ENCODE peak calls at places on chromosomes 13 and 19, in four cellular contexts. K, P, D and F are unnamed samples.

GRCh38 chr13:27644302-27644701 is 22.6 kb downstream of the POLR1D start:
- DNase-seq in P (no peak), K (no peak), D (peak), F (no peak)

GRCh38 chr19:30634431-30634830 is 262.2 kb downstream of the ZNF536 start:
- DNase-seq in K (no peak), D (no peak), P (no peak), F (no peak)

GRCh38 chr13:49388256-49388655 is 55.6 kb downstream of the CAB39L start:
- DNase-seq in D (no peak), K (no peak), P (no peak), F (no peak)

GRCh38 chr13:73741111-73741510 is 393.1 kb downstream of the KLF12 start:
- DNase-seq in K (no peak), D (peak), P (no peak), F (no peak)

GRCh38 chr13:41061914-41062837 is 867 bp downstream of the WBP4 start:
- DNase-seq in P (no peak), D (peak), K (no peak), F (no peak)

GRCh38 chr19:4830768-4831265 is 695 bp downstream of the TICAM1 start:
- DNase-seq in P (no peak), D (no peak), K (no peak), F (no peak)

GRCh38 chr13:74132152-74132767 is 1.9 kb downstream of the KLF12 start:
- DNase-seq in D (peak), K (no peak), P (no peak), F (no peak)

GRCh38 chr19:2561895-2562294 is 86.0 kb downstream of the GADD45B start:
- DNase-seq in D (no peak), K (peak), P (peak), F (peak)

GRCh38 chr13:112105884-112106283 is 38.9 kb downstream of the SOX1 start:
- DNase-seq in K (no peak), D (no peak), P (no peak), F (no peak)

GRCh38 chr19:20279516-20279915 is 112.5 kb downstream of the ZNF486 start:
- DNase-seq in P (no peak), D (no peak), K (no peak), F (no peak)

GRCh38 chr19:10861118-10861651 is 10.2 kb upstream of the CARM1 start:
- DNase-seq in K (no peak), D (peak), P (peak), F (peak)

GRCh38 chr13:44281252-44282000 is 92.2 kb upstream of the SERP2 start:
- DNase-seq in P (no peak), K (no peak), D (no peak), F (no peak)

GRCh38 chr13:40648040-40648439 is 18.4 kb downstream of the FOXO1 start:
- DNase-seq in D (no peak), P (no peak), K (no peak), F (no peak)

GRCh38 chr13:52978989-52979388 is 49.6 kb upstream of the OLFM4 start:
- DNase-seq in P (no peak), K (no peak), D (no peak), F (no peak)

GRCh38 chr19:18321729-18322091 is 1.2 kb downstream of the LSM4 start:
- DNase-seq in K (no peak), D (peak), P (no peak), F (no peak)

GRCh38 chr13:44936246-44936645 is 53.0 kb downstream of the NUFIP1 start:
- DNase-seq in D (no peak), P (no peak), K (no peak), F (no peak)

GRCh38 chr19:30870861-30871260 is 478.4 kb downstream of the TSHZ3 start:
- DNase-seq in D (peak), P (no peak), K (no peak), F (no peak)

GRCh38 chr19:10352764-10353671 is 13.6 kb upstream of the ICAM3 start:
- DNase-seq in P (no peak), K (no peak), D (peak), F (no peak)

GRCh38 chr19:413756-414420 is 4.9 kb upstream of the C2CD4C start:
- DNase-seq in D (no peak), K (no peak), P (no peak), F (no peak)

GRCh38 chr19:34345934-34346333 is 19.1 kb upstream of the GPI start:
- DNase-seq in K (peak), P (peak), D (peak), F (peak)

GRCh38 chr19:7921955-7922840 is 2.1 kb downstream of the SNAPC2 start:
- DNase-seq in P (no peak), K (no peak), D (no peak), F (no peak)

GRCh38 chr19:54179921-54180452 is 7.0 kb upstream of the TMC4 start:
- DNase-seq in P (no peak), D (peak), K (no peak), F (no peak)

GRCh38 chr13:34913040-34913439 is 29.0 kb upstream of the NBEA start:
- DNase-seq in D (no peak), P (no peak), K (no peak), F (peak)

GRCh38 chr19:33040994-33041827 is 23.5 kb downstream of the RHPN2 start:
- DNase-seq in K (no peak), D (peak), P (no peak), F (no peak)

GRCh38 chr13:46577656-46578589 is 25.0 kb downstream of the LRCH1 start:
- DNase-seq in D (no peak), P (no peak), K (no peak), F (no peak)

GRCh38 chr13:40130871-40131636 is 475.6 kb downstream of the COG6 start:
- DNase-seq in P (no peak), K (no peak), D (peak), F (no peak)

GRCh38 chr13:99626461-99627082 is 125.3 kb downstream of the TM9SF2 start:
- DNase-seq in D (peak), K (no peak), P (no peak), F (no peak)

GRCh38 chr19:35437152-35437951 is 10.7 kb upstream of the FFAR2 start:
- DNase-seq in P (no peak), K (no peak), D (no peak), F (no peak)